ENCODE peak calls at places on chromosomes 12 and 14, in eight cellular contexts. One of them, this sample, is unnamed.

GRCh38 chr14:89827260-89827659 is 127.3 kb downstream of the EFCAB11 start:
- DNase-seq in fibroblast of mammary gland: no peak
- DNase-seq in foreskin fibroblast: no peak
- DNase-seq in AG09319: no peak
- DNase-seq in mammary epithelial cell: no peak
- DNase-seq in AG10803: no peak
- DNase-seq in endothelial cell: peak; percentile 21
- DNase-seq in neural progenitor cell: no peak
- DNase-seq in this sample: no peak

GRCh38 chr12:54017845-54018607 is 9.2 kb downstream of the HOXC8 start:
- DNase-seq in AG09319: no peak
- DNase-seq in endothelial cell: peak; percentile 66
- DNase-seq in foreskin fibroblast: peak; percentile 93
- DNase-seq in mammary epithelial cell: peak; percentile 93
- DNase-seq in neural progenitor cell: peak; percentile 87
- DNase-seq in fibroblast of mammary gland: peak; percentile 95
- DNase-seq in AG10803: peak; percentile 97
- DNase-seq in this sample: peak; percentile 28

GRCh38 chr14:74949211-74949610 is 6.2 kb downstream of the PGF start:
- DNase-seq in fibroblast of mammary gland: no peak
- DNase-seq in mammary epithelial cell: no peak
- DNase-seq in neural progenitor cell: no peak
- DNase-seq in endothelial cell: no peak
- DNase-seq in AG09319: no peak
- DNase-seq in AG10803: no peak
- DNase-seq in foreskin fibroblast: no peak
- DNase-seq in this sample: no peak

GRCh38 chr12:1907652-1908611 is 10.5 kb downstream of the CACNA2D4 start:
- DNase-seq in mammary epithelial cell: peak; percentile 6
- DNase-seq in AG10803: no peak
- DNase-seq in fibroblast of mammary gland: peak; percentile 15
- DNase-seq in AG09319: no peak
- DNase-seq in endothelial cell: no peak
- DNase-seq in neural progenitor cell: no peak
- DNase-seq in foreskin fibroblast: no peak
- DNase-seq in this sample: no peak

GRCh38 chr12:12533238-12533829 is 29.3 kb downstream of the DUSP16 start:
- DNase-seq in AG10803: no peak
- DNase-seq in mammary epithelial cell: peak; percentile 41
- DNase-seq in neural progenitor cell: no peak
- DNase-seq in AG09319: no peak
- DNase-seq in foreskin fibroblast: no peak
- DNase-seq in endothelial cell: no peak
- DNase-seq in fibroblast of mammary gland: no peak
- DNase-seq in this sample: no peak

GRCh38 chr14:65237023-65237814 is 134.9 kb upstream of the MAX start:
- DNase-seq in mammary epithelial cell: no peak
- DNase-seq in endothelial cell: no peak
- DNase-seq in AG09319: no peak
- DNase-seq in fibroblast of mammary gland: peak; percentile 79
- DNase-seq in AG10803: peak; percentile 82
- DNase-seq in neural progenitor cell: no peak
- DNase-seq in foreskin fibroblast: no peak
- DNase-seq in this sample: peak; percentile 9

GRCh38 chr12:31117203-31118011 is 43.7 kb downstream of the DDX11 start:
- DNase-seq in AG10803: no peak
- DNase-seq in mammary epithelial cell: peak; percentile 39
- DNase-seq in endothelial cell: peak; percentile 53
- DNase-seq in neural progenitor cell: peak; percentile 86
- DNase-seq in AG09319: no peak
- DNase-seq in foreskin fibroblast: no peak
- DNase-seq in fibroblast of mammary gland: peak; percentile 10
- DNase-seq in this sample: no peak

GRCh38 chr12:91617830-91618229 is 435.2 kb upstream of the DCN start:
- DNase-seq in foreskin fibroblast: no peak
- DNase-seq in neural progenitor cell: no peak
- DNase-seq in AG10803: no peak
- DNase-seq in endothelial cell: no peak
- DNase-seq in AG09319: no peak
- DNase-seq in fibroblast of mammary gland: no peak
- DNase-seq in mammary epithelial cell: peak; percentile 41
- DNase-seq in this sample: no peak

GRCh38 chr14:29906256-29906885 is 21.3 kb downstream of the PRKD1 start:
- DNase-seq in AG09319: no peak
- DNase-seq in endothelial cell: no peak
- DNase-seq in AG10803: no peak
- DNase-seq in foreskin fibroblast: peak; percentile 30
- DNase-seq in neural progenitor cell: no peak
- DNase-seq in fibroblast of mammary gland: peak; percentile 84
- DNase-seq in mammary epithelial cell: peak; percentile 85
- DNase-seq in this sample: peak; percentile 17

GRCh38 chr12:68638171-68638570 is 27.5 kb downstream of the RAP1B start:
- DNase-seq in neural progenitor cell: no peak
- DNase-seq in foreskin fibroblast: no peak
- DNase-seq in mammary epithelial cell: no peak
- DNase-seq in AG09319: no peak
- DNase-seq in AG10803: no peak
- DNase-seq in fibroblast of mammary gland: no peak
- DNase-seq in endothelial cell: no peak
- DNase-seq in this sample: no peak

GRCh38 chr12:69266045-69266635 is 26.8 kb downstream of the CPSF6 start:
- DNase-seq in fibroblast of mammary gland: peak; percentile 77
- DNase-seq in neural progenitor cell: no peak
- DNase-seq in AG10803: peak; percentile 20
- DNase-seq in foreskin fibroblast: peak; percentile 33
- DNase-seq in AG09319: no peak
- DNase-seq in endothelial cell: no peak
- DNase-seq in mammary epithelial cell: peak; percentile 79
- DNase-seq in this sample: peak; percentile 59

GRCh38 chr12:52122904-52123303 is 43.4 kb downstream of the SMIM41 start:
- DNase-seq in AG09319: no peak
- DNase-seq in mammary epithelial cell: no peak
- DNase-seq in neural progenitor cell: no peak
- DNase-seq in fibroblast of mammary gland: no peak
- DNase-seq in endothelial cell: no peak
- DNase-seq in AG10803: no peak
- DNase-seq in foreskin fibroblast: no peak
- DNase-seq in this sample: no peak

GRCh38 chr12:52125499-52125900 is 46.0 kb downstream of the SMIM41 start:
- DNase-seq in foreskin fibroblast: no peak
- DNase-seq in AG10803: no peak
- DNase-seq in neural progenitor cell: peak; percentile 56
- DNase-seq in fibroblast of mammary gland: no peak
- DNase-seq in endothelial cell: no peak
- DNase-seq in mammary epithelial cell: no peak
- DNase-seq in AG09319: no peak
- DNase-seq in this sample: no peak

GRCh38 chr12:52121848-52122838 is 42.6 kb downstream of the SMIM41 start:
- DNase-seq in endothelial cell: peak; percentile 75
- DNase-seq in AG10803: peak; percentile 40
- DNase-seq in mammary epithelial cell: no peak
- DNase-seq in AG09319: no peak
- DNase-seq in foreskin fibroblast: no peak
- DNase-seq in fibroblast of mammary gland: peak; percentile 50
- DNase-seq in neural progenitor cell: peak; percentile 85
- DNase-seq in this sample: peak; percentile 28

GRCh38 chr12:52120951-52121847 is 41.7 kb downstream of the SMIM41 start:
- DNase-seq in foreskin fibroblast: no peak
- DNase-seq in fibroblast of mammary gland: peak; percentile 25
- DNase-seq in mammary epithelial cell: peak; percentile 38
- DNase-seq in AG09319: no peak
- DNase-seq in endothelial cell: no peak
- DNase-seq in AG10803: no peak
- DNase-seq in neural progenitor cell: no peak
- DNase-seq in this sample: peak; percentile 25

DNA sequence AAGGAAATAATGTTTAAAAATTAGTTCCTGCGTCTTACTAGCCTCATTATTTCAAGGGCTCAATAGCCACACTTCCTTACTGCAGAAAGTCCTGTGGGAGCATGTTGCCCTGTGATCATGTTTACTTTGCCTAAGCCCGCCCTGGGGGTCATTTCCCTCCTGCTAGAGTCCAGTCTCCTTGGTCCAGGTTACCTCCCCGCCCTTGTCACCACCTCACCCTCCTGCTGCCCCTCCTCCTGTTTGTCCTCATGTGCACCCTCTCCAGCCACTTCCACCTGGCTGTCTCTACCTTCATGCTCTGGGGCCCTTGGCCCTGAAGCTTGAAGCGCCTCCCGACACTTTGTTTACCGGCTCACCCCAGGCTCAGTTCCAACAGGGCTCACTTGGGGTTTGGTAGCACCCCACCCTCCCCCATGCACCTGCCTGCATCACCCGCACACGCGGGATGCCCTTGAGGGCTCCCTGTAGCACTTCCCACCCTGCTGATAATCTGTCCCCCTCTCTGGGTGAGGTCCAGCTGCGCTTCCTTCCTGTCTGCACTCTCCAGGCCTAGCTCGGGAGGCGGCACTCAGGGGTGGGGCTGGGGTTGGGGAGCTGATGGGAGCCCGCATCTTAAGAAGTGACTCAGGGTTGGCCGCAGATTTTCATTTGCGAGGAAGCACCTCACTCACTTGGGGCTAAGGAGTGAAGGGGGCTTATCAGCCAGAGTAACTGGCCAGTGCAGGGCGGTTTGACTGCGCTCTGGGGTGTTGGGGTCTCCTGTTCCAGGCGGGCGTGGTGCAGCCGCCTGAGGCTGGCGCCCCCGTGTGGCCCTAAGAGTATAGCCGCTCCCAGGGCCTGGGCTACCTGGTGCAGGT is 40.1 kb downstream of the SMIM41 start:
- DNase-seq in AG09319: no peak
- DNase-seq in endothelial cell: peak; percentile 52
- DNase-seq in AG10803: no peak
- DNase-seq in fibroblast of mammary gland: peak; percentile 9
- DNase-seq in mammary epithelial cell: no peak
- DNase-seq in foreskin fibroblast: no peak
- DNase-seq in neural progenitor cell: peak; percentile 93
- DNase-seq in this sample: no peak
- TF ChIP-seq CTCF in AG09319: peak; percentile 44
- TF ChIP-seq CTCF in endothelial cell: peak; percentile 83
- TF ChIP-seq CTCF in AG10803: peak; percentile 40
- TF ChIP-seq CTCF in fibroblast of mammary gland: peak; percentile 48
- TF ChIP-seq CTCF in mammary epithelial cell: peak; percentile 58
- TF ChIP-seq CTCF in foreskin fibroblast: peak; percentile 47
- TF ChIP-seq CTCF in neural progenitor cell: peak; percentile 89
- TF ChIP-seq CTCF in this sample: peak; percentile 73

DNA sequence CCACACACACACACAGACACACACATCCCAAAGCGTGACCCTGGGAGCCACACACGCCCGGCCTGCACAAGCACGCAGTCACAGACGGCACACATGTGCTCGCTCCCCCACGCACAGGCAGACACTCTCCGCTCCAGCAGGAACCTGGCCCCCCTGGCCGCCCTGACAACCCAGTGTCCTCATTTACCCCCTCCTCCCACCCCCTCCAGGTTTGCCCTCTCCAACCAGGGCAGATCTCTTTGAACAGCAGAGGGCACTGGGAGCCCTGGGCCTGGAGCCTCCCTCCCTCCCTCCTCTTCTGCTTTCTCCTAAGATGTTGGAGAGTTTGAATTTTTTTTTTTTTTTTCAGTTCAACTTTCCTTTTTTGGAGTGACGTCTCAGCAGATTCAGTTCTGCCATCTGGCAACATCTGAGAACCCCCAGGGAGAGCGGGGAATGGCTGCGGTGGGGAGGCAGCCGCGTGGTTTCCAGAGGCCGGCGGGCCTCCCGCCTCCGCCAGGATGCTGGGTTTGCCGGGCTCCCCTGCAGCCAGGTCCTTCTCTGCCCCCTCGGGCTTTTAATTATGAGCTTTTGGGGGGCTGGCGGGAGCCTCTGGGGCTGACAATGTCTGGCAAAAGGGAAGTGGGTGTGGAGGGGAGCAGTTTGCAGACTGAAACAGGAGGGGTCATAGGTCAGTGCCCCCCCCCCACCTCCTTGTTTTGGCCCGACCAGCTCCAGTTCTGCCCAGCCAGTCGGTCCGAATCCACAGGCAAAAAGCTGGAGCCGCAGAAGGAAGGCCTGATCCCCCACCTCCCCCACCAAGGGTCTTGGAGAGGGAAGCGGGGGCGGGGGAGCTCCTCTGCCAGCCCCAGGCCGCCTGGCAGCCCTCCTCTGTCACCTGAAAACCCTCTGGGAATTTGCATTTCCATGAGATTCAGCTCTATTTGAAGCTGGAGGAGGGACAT is 1.3 kb upstream of the NCOR2 start:
- DNase-seq in AG10803: peak; percentile 96
- DNase-seq in fibroblast of mammary gland: peak; percentile 97
- DNase-seq in neural progenitor cell: peak; percentile 64
- DNase-seq in mammary epithelial cell: peak; percentile 53
- DNase-seq in foreskin fibroblast: peak; percentile 83
- DNase-seq in endothelial cell: no peak
- DNase-seq in AG09319: peak; percentile 88
- DNase-seq in this sample: peak; percentile 77
- TF ChIP-seq CTCF in AG10803: peak; percentile 70
- TF ChIP-seq CTCF in fibroblast of mammary gland: peak; percentile 65
- TF ChIP-seq CTCF in neural progenitor cell: peak; percentile 42
- TF ChIP-seq CTCF in mammary epithelial cell: peak; percentile 70
- TF ChIP-seq CTCF in foreskin fibroblast: peak; percentile 31
- TF ChIP-seq CTCF in endothelial cell: no peak
- TF ChIP-seq CTCF in AG09319: peak; percentile 72
- TF ChIP-seq CTCF in this sample: peak; percentile 65

GRCh38 chr12:114684098-114684869 is at the start of gene TBX3:
- DNase-seq in AG09319: peak; percentile 99
- DNase-seq in neural progenitor cell: peak; percentile 98
- DNase-seq in mammary epithelial cell: peak; percentile 100
- DNase-seq in foreskin fibroblast: peak; percentile 99
- DNase-seq in AG10803: peak; percentile 100
- DNase-seq in endothelial cell: peak; percentile 77
- DNase-seq in fibroblast of mammary gland: peak; percentile 99
- DNase-seq in this sample: peak; percentile 100
- TF ChIP-seq CTCF in AG09319: peak; percentile 60
- TF ChIP-seq CTCF in neural progenitor cell: peak; percentile 68
- TF ChIP-seq CTCF in mammary epithelial cell: peak; percentile 62
- TF ChIP-seq CTCF in foreskin fibroblast: peak; percentile 61
- TF ChIP-seq CTCF in AG10803: peak; percentile 56
- TF ChIP-seq CTCF in endothelial cell: peak; percentile 38
- TF ChIP-seq CTCF in fibroblast of mammary gland: peak; percentile 38
- TF ChIP-seq CTCF in this sample: peak; percentile 84

GRCh38 chr12:156945-157344 is 57.0 kb downstream of the SLC6A12 start:
- DNase-seq in foreskin fibroblast: no peak
- DNase-seq in AG09319: no peak
- DNase-seq in endothelial cell: no peak
- DNase-seq in AG10803: no peak
- DNase-seq in mammary epithelial cell: no peak
- DNase-seq in neural progenitor cell: no peak
- DNase-seq in fibroblast of mammary gland: no peak
- DNase-seq in this sample: no peak

GRCh38 chr12:154058-154457 is 59.9 kb downstream of the SLC6A12 start:
- DNase-seq in endothelial cell: no peak
- DNase-seq in mammary epithelial cell: no peak
- DNase-seq in AG10803: no peak
- DNase-seq in fibroblast of mammary gland: no peak
- DNase-seq in neural progenitor cell: no peak
- DNase-seq in AG09319: no peak
- DNase-seq in foreskin fibroblast: no peak
- DNase-seq in this sample: no peak

GRCh38 chr12:153080-153746 is 60.7 kb downstream of the SLC6A12 start:
- DNase-seq in fibroblast of mammary gland: peak; percentile 44
- DNase-seq in mammary epithelial cell: peak; percentile 36
- DNase-seq in neural progenitor cell: peak; percentile 89
- DNase-seq in AG09319: no peak
- DNase-seq in endothelial cell: peak; percentile 86
- DNase-seq in AG10803: peak; percentile 25
- DNase-seq in foreskin fibroblast: peak; percentile 20
- DNase-seq in this sample: peak; percentile 1

GRCh38 chr12:155646-156045 is 58.3 kb downstream of the SLC6A12 start:
- DNase-seq in foreskin fibroblast: no peak
- DNase-seq in AG09319: no peak
- DNase-seq in AG10803: no peak
- DNase-seq in neural progenitor cell: no peak
- DNase-seq in endothelial cell: no peak
- DNase-seq in mammary epithelial cell: no peak
- DNase-seq in fibroblast of mammary gland: no peak
- DNase-seq in this sample: no peak

GRCh38 chr12:155006-155405 is 59.0 kb downstream of the SLC6A12 start:
- DNase-seq in AG10803: no peak
- DNase-seq in mammary epithelial cell: no peak
- DNase-seq in fibroblast of mammary gland: no peak
- DNase-seq in endothelial cell: no peak
- DNase-seq in neural progenitor cell: no peak
- DNase-seq in AG09319: no peak
- DNase-seq in foreskin fibroblast: no peak
- DNase-seq in this sample: no peak
- TF ChIP-seq CTCF in AG10803: no peak
- TF ChIP-seq CTCF in mammary epithelial cell: no peak
- TF ChIP-seq CTCF in fibroblast of mammary gland: no peak
- TF ChIP-seq CTCF in endothelial cell: no peak
- TF ChIP-seq CTCF in neural progenitor cell: no peak
- TF ChIP-seq CTCF in AG09319: no peak
- TF ChIP-seq CTCF in foreskin fibroblast: no peak
- TF ChIP-seq CTCF in this sample: no peak

This sample was measured in HFFc6.